ENCODE peak calls at places on chromosomes 13 and 19, in five cellular contexts. One of them, this sample, is unnamed.

GRCh38 chr13:32472194-32472621 is 44.3 kb upstream of the N4BP2L1 start:
- DNase-seq in keratinocyte: no peak
- DNase-seq in PC-3: no peak
- DNase-seq in mesenchymal stem cell: no peak
- DNase-seq in H1: no peak
- DNase-seq in this sample: no peak

GRCh38 chr13:107203146-107203847 is 635.4 kb upstream of the ARGLU1 start:
- DNase-seq in H1: peak
- DNase-seq in PC-3: peak
- DNase-seq in mesenchymal stem cell: peak
- DNase-seq in keratinocyte: no peak
- DNase-seq in this sample: no peak

GRCh38 chr13:32881074-32881791 is 135.0 kb upstream of the KL start:
- DNase-seq in H1: no peak
- DNase-seq in keratinocyte: no peak
- DNase-seq in mesenchymal stem cell: peak
- DNase-seq in PC-3: peak
- DNase-seq in this sample: no peak

GRCh38 chr19:35348909-35349611 is 1.4 kb downstream of the FFAR1 start:
- DNase-seq in mesenchymal stem cell: no peak
- DNase-seq in PC-3: no peak
- DNase-seq in keratinocyte: no peak
- DNase-seq in H1: no peak
- DNase-seq in this sample: no peak

GRCh38 chr13:113782472-113782871 is 23.4 kb downstream of the TMEM255B start:
- DNase-seq in H1: no peak
- DNase-seq in keratinocyte: no peak
- DNase-seq in mesenchymal stem cell: no peak
- DNase-seq in PC-3: no peak
- DNase-seq in this sample: no peak

GRCh38 chr13:78176880-78177279 is 258.2 kb upstream of the EDNRB start:
- DNase-seq in H1: no peak
- DNase-seq in PC-3: no peak
- DNase-seq in mesenchymal stem cell: no peak
- DNase-seq in keratinocyte: no peak
- DNase-seq in this sample: no peak

GRCh38 chr13:45398862-45399261 is 19.3 kb downstream of the SLC25A30 start:
- DNase-seq in mesenchymal stem cell: no peak
- DNase-seq in keratinocyte: no peak
- DNase-seq in H1: no peak
- DNase-seq in PC-3: no peak
- DNase-seq in this sample: no peak

GRCh38 chr19:30339624-30340525 is 32.3 kb upstream of the ZNF536 start:
- DNase-seq in H1: no peak
- DNase-seq in PC-3: no peak
- DNase-seq in mesenchymal stem cell: no peak
- DNase-seq in keratinocyte: no peak
- DNase-seq in this sample: no peak

GRCh38 chr19:39208175-39208795 is 4.2 kb upstream of the SYCN start:
- DNase-seq in PC-3: no peak
- DNase-seq in keratinocyte: no peak
- DNase-seq in H1: no peak
- DNase-seq in mesenchymal stem cell: no peak
- DNase-seq in this sample: no peak

GRCh38 chr13:50543767-50544166 is 299.7 kb downstream of the DLEU7 start:
- DNase-seq in keratinocyte: no peak
- DNase-seq in PC-3: peak
- DNase-seq in mesenchymal stem cell: peak
- DNase-seq in H1: no peak
- DNase-seq in this sample: no peak

GRCh38 chr19:35718345-35719041 is 690 bp downstream of the KMT2B start:
- DNase-seq in PC-3: peak
- DNase-seq in H1: no peak
- DNase-seq in keratinocyte: no peak
- DNase-seq in mesenchymal stem cell: peak
- DNase-seq in this sample: peak

GRCh38 chr19:10353793-10354391 is 14.5 kb upstream of the ICAM3 start:
- DNase-seq in PC-3: peak
- DNase-seq in keratinocyte: no peak
- DNase-seq in H1: peak
- DNase-seq in mesenchymal stem cell: peak
- DNase-seq in this sample: no peak

GRCh38 chr13:84037937-84038464 is 155.7 kb upstream of the SLITRK1 start:
- DNase-seq in keratinocyte: no peak
- DNase-seq in H1: no peak
- DNase-seq in PC-3: no peak
- DNase-seq in mesenchymal stem cell: no peak
- DNase-seq in this sample: no peak

GRCh38 chr13:73777134-73777533 is 357.1 kb downstream of the KLF12 start:
- DNase-seq in keratinocyte: no peak
- DNase-seq in H1: no peak
- DNase-seq in PC-3: no peak
- DNase-seq in mesenchymal stem cell: no peak
- DNase-seq in this sample: no peak

GRCh38 chr13:73779881-73780280 is 354.3 kb downstream of the KLF12 start:
- DNase-seq in PC-3: no peak
- DNase-seq in H1: no peak
- DNase-seq in mesenchymal stem cell: no peak
- DNase-seq in keratinocyte: no peak
- DNase-seq in this sample: no peak

GRCh38 chr13:73778242-73778864 is 355.9 kb downstream of the KLF12 start:
- DNase-seq in H1: no peak
- DNase-seq in mesenchymal stem cell: no peak
- DNase-seq in PC-3: no peak
- DNase-seq in keratinocyte: no peak
- DNase-seq in this sample: no peak

GRCh38 chr13:73782781-73783180 is 351.4 kb downstream of the KLF12 start:
- DNase-seq in keratinocyte: no peak
- DNase-seq in mesenchymal stem cell: peak
- DNase-seq in PC-3: no peak
- DNase-seq in H1: no peak
- DNase-seq in this sample: no peak

DNA sequence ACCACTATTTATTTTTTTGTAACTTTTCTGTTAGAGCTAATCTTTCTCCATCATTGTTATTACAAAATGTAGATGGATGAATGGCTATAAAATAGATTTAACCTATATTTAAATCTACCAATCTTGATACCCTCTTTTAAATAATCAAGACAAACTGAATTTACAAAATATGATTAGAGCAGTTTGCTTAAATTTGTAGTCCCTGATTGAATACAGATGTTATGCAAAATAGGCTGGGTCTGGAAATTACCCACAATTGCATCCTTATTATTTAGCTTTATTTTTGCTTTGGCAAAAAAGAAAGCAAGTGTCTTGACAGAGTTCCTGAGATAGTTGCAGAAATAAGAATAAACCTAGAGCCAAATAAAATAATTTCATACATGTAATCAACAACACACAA is 352.8 kb downstream of the KLF12 start:
- DNase-seq in keratinocyte: no peak
- DNase-seq in PC-3: no peak
- DNase-seq in H1: no peak
- DNase-seq in mesenchymal stem cell: no peak
- DNase-seq in this sample: no peak
- H3K9ac ChIP-seq in keratinocyte: no peak
- H3K9ac ChIP-seq in PC-3: no peak
- H3K9ac ChIP-seq in H1: no peak
- H3K9ac ChIP-seq in mesenchymal stem cell: no peak
- H3K9ac ChIP-seq in this sample: no peak

DNA sequence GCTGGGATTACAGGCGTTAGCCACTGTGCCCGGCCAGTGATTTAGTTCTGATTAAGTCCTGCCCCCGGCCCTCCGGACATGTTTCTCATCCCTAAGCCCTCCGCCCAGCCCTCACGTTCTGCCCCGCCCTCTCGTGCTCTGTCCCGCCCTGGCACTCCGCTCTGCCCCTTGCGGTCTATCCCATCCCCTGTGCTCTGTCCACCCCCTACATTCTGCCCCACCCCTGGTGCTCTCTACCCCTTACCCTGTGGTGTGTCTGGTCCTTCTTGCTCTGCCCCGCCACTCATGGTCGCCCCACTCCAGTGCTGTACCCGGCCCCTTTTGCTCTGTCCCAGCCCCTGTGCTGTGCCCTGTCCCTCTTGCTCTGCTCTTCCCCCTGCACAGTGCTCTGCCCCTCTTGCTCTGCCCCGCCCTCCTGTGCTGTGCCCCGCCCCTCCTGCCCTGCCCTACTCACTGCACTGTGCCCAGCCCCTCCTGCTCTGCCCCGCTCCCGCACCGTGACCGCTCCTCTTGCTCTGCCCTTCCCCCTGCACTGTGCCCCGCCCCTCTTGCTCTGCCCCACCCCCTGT is 3.0 kb downstream of the GTPBP3 start:
- DNase-seq in H1: peak
- DNase-seq in mesenchymal stem cell: no peak
- DNase-seq in PC-3: peak
- DNase-seq in keratinocyte: no peak
- DNase-seq in this sample: peak
- H3K4me3 ChIP-seq in H1: peak
- H3K4me3 ChIP-seq in mesenchymal stem cell: no peak
- H3K4me3 ChIP-seq in PC-3: no peak
- H3K4me3 ChIP-seq in keratinocyte: no peak
- H3K4me3 ChIP-seq in this sample: no peak

DNA sequence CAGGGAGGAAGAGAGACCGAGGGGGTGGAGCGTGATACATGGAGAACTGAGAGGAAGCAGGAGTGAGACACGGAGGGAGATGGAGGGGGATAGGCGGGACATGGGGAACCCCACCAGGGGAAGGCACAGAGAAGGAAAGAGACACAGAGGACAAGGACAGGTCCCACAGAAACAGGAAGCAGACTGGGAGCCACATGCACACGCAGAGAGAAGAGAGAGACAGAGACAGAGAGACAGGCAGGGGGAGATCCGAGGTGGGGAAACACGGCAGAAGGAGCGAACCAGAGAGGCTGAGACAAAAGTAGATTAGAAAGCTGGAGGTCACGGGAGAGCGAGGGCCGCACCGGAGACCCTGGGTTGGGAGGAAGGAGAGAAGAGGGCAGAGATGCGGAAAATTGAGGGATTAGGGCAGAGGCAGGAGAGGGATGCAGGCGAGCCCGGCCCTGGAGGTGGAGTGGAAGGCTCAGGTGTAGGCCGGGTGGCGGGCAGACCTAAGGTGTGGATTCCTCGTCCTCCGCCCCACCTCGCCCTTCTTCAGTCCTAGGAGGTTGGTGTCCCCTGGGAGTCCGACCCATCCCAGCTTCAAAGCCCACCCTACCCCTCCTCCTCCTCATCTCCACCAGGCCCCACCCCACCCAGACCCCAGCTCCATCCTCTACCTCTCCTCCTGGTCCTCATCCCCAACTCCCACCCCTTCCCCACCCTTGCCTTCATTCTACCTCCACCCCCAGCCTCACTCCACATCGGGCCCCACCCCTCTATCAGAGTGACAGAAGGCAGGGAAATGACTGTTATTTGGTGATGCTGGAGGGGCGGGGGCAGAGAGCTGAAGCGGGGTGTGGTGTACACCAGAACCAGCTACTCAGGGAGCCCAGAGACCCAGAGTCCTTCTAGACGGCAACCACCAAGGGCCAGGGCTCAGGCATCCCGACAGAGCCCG is 6.7 kb downstream of the ERFL start:
- DNase-seq in H1: no peak
- DNase-seq in mesenchymal stem cell: no peak
- DNase-seq in keratinocyte: no peak
- DNase-seq in PC-3: no peak
- DNase-seq in this sample: no peak
- H3K9ac ChIP-seq in H1: no peak
- H3K9ac ChIP-seq in mesenchymal stem cell: no peak
- H3K9ac ChIP-seq in keratinocyte: no peak
- H3K9ac ChIP-seq in PC-3: no peak
- H3K9ac ChIP-seq in this sample: no peak

DNA sequence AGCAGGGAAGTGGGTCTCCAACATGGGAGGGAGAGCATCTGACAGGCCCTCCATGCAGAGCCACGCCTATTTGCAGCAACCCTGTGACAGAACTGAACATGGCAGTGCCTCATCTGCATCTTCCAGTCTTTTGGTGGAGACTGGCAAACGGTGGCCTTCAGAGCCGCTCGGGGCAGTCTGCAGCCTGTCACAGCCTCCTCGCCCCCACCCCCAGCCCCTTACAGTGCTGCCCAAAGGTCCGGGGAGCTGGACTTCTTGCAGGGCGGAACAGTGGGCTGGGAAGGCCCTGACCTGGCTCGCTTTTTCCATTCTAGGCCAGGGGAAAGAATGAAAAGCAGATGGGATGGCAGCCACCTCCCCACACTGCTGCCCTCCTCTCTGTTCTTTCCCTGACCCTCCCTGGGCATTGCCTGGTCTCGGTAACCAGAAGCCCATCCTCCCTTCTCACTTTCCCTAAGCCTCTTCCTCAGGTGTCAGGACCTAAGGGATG is 2.7 kb downstream of the CALM3 start:
- DNase-seq in mesenchymal stem cell: no peak
- DNase-seq in PC-3: no peak
- DNase-seq in H1: no peak
- DNase-seq in keratinocyte: no peak
- DNase-seq in this sample: no peak
- H3K4me3 ChIP-seq in mesenchymal stem cell: no peak
- H3K4me3 ChIP-seq in PC-3: peak
- H3K4me3 ChIP-seq in H1: no peak
- H3K4me3 ChIP-seq in keratinocyte: no peak
- H3K4me3 ChIP-seq in this sample: no peak